ENCODE peak calls at places on chromosomes 5 and 9, in nine cellular contexts. One of them, this sample, is unnamed.

GRCh38 chr5:113178073-113178779 is 201.6 kb downstream of the DCP2 start:
- DNase-seq in GM13977: no peak
- DNase-seq in left lobe of liver: no peak
- DNase-seq in Caco-2: no peak
- DNase-seq in stimulated activated CD4-positive, alpha-beta T cell treated with anti-CD3 and anti-CD28 coated beads, Interleukin-1b, Interleukin-23, amount 100 ng/mL, for 4 hours: no peak
- DNase-seq in activated T-helper 1 cell treated with anti-CD3 and anti-CD28 coated beads, Interleukin-2, amount 50 U/mL, for 16 hours: no peak
- DNase-seq in NCI-H2081: no peak
- DNase-seq in KG1: no peak
- DNase-seq in H4: no peak
- DNase-seq in this sample: no peak

GRCh38 chr9:123109540-123110279 is 76.2 kb downstream of the GPR21 start:
- DNase-seq in left lobe of liver: peak; percentile 80
- DNase-seq in activated T-helper 1 cell treated with anti-CD3 and anti-CD28 coated beads, Interleukin-2, amount 50 U/mL, for 16 hours: no peak
- DNase-seq in H4: no peak
- DNase-seq in KG1: no peak
- DNase-seq in GM13977: no peak
- DNase-seq in NCI-H2081: no peak
- DNase-seq in Caco-2: no peak
- DNase-seq in stimulated activated CD4-positive, alpha-beta T cell treated with anti-CD3 and anti-CD28 coated beads, Interleukin-1b, Interleukin-23, amount 100 ng/mL, for 4 hours: no peak
- DNase-seq in this sample: no peak

GRCh38 chr9:132176338-132176737 is 14.5 kb downstream of the NTNG2 start:
- DNase-seq in H4: no peak
- DNase-seq in activated T-helper 1 cell treated with anti-CD3 and anti-CD28 coated beads, Interleukin-2, amount 50 U/mL, for 16 hours: no peak
- DNase-seq in stimulated activated CD4-positive, alpha-beta T cell treated with anti-CD3 and anti-CD28 coated beads, Interleukin-1b, Interleukin-23, amount 100 ng/mL, for 4 hours: no peak
- DNase-seq in KG1: no peak
- DNase-seq in left lobe of liver: no peak
- DNase-seq in Caco-2: no peak
- DNase-seq in NCI-H2081: no peak
- DNase-seq in GM13977: no peak
- DNase-seq in this sample: no peak

GRCh38 chr5:124604419-124604818 is 142.0 kb downstream of the ZNF608 start:
- DNase-seq in NCI-H2081: no peak
- DNase-seq in H4: no peak
- DNase-seq in GM13977: no peak
- DNase-seq in stimulated activated CD4-positive, alpha-beta T cell treated with anti-CD3 and anti-CD28 coated beads, Interleukin-1b, Interleukin-23, amount 100 ng/mL, for 4 hours: no peak
- DNase-seq in activated T-helper 1 cell treated with anti-CD3 and anti-CD28 coated beads, Interleukin-2, amount 50 U/mL, for 16 hours: no peak
- DNase-seq in KG1: no peak
- DNase-seq in left lobe of liver: no peak
- DNase-seq in Caco-2: no peak
- DNase-seq in this sample: no peak

GRCh38 chr9:121700831-121701419 is 49.5 kb downstream of the DAB2IP start:
- DNase-seq in KG1: no peak
- DNase-seq in Caco-2: no peak
- DNase-seq in GM13977: no peak
- DNase-seq in NCI-H2081: no peak
- DNase-seq in H4: no peak
- DNase-seq in left lobe of liver: no peak
- DNase-seq in stimulated activated CD4-positive, alpha-beta T cell treated with anti-CD3 and anti-CD28 coated beads, Interleukin-1b, Interleukin-23, amount 100 ng/mL, for 4 hours: no peak
- DNase-seq in activated T-helper 1 cell treated with anti-CD3 and anti-CD28 coated beads, Interleukin-2, amount 50 U/mL, for 16 hours: no peak
- DNase-seq in this sample: no peak

GRCh38 chr9:123637596-123637939 is 281.6 kb downstream of the CRB2 start:
- DNase-seq in Caco-2: no peak
- DNase-seq in GM13977: no peak
- DNase-seq in NCI-H2081: no peak
- DNase-seq in KG1: no peak
- DNase-seq in left lobe of liver: no peak
- DNase-seq in H4: no peak
- DNase-seq in stimulated activated CD4-positive, alpha-beta T cell treated with anti-CD3 and anti-CD28 coated beads, Interleukin-1b, Interleukin-23, amount 100 ng/mL, for 4 hours: no peak
- DNase-seq in activated T-helper 1 cell treated with anti-CD3 and anti-CD28 coated beads, Interleukin-2, amount 50 U/mL, for 16 hours: no peak
- DNase-seq in this sample: no peak

GRCh38 chr9:90805006-90805993 is 3.7 kb downstream of the SYK start:
- DNase-seq in stimulated activated CD4-positive, alpha-beta T cell treated with anti-CD3 and anti-CD28 coated beads, Interleukin-1b, Interleukin-23, amount 100 ng/mL, for 4 hours: no peak
- DNase-seq in H4: no peak
- DNase-seq in left lobe of liver: no peak
- DNase-seq in KG1: no peak
- DNase-seq in GM13977: no peak
- DNase-seq in Caco-2: no peak
- DNase-seq in activated T-helper 1 cell treated with anti-CD3 and anti-CD28 coated beads, Interleukin-2, amount 50 U/mL, for 16 hours: no peak
- DNase-seq in NCI-H2081: peak; percentile 60
- DNase-seq in this sample: no peak

GRCh38 chr5:302951-303350 is 18.6 kb upstream of the AHRR start:
- DNase-seq in left lobe of liver: no peak
- DNase-seq in NCI-H2081: no peak
- DNase-seq in stimulated activated CD4-positive, alpha-beta T cell treated with anti-CD3 and anti-CD28 coated beads, Interleukin-1b, Interleukin-23, amount 100 ng/mL, for 4 hours: no peak
- DNase-seq in activated T-helper 1 cell treated with anti-CD3 and anti-CD28 coated beads, Interleukin-2, amount 50 U/mL, for 16 hours: no peak
- DNase-seq in H4: no peak
- DNase-seq in Caco-2: no peak
- DNase-seq in KG1: no peak
- DNase-seq in GM13977: no peak
- DNase-seq in this sample: no peak

GRCh38 chr5:60366489-60366888 is 333.5 kb downstream of the DEPDC1B start:
- DNase-seq in H4: no peak
- DNase-seq in activated T-helper 1 cell treated with anti-CD3 and anti-CD28 coated beads, Interleukin-2, amount 50 U/mL, for 16 hours: no peak
- DNase-seq in KG1: no peak
- DNase-seq in left lobe of liver: no peak
- DNase-seq in NCI-H2081: no peak
- DNase-seq in stimulated activated CD4-positive, alpha-beta T cell treated with anti-CD3 and anti-CD28 coated beads, Interleukin-1b, Interleukin-23, amount 100 ng/mL, for 4 hours: no peak
- DNase-seq in Caco-2: no peak
- DNase-seq in GM13977: no peak
- DNase-seq in this sample: no peak

GRCh38 chr9:95989304-95989703 is 113.8 kb downstream of the ERCC6L2 start:
- DNase-seq in NCI-H2081: no peak
- DNase-seq in activated T-helper 1 cell treated with anti-CD3 and anti-CD28 coated beads, Interleukin-2, amount 50 U/mL, for 16 hours: no peak
- DNase-seq in KG1: no peak
- DNase-seq in GM13977: no peak
- DNase-seq in left lobe of liver: no peak
- DNase-seq in stimulated activated CD4-positive, alpha-beta T cell treated with anti-CD3 and anti-CD28 coated beads, Interleukin-1b, Interleukin-23, amount 100 ng/mL, for 4 hours: no peak
- DNase-seq in Caco-2: no peak
- DNase-seq in H4: no peak
- DNase-seq in this sample: no peak

GRCh38 chr5:148384389-148384756 is 615 bp downstream of the FBXO38 start:
- DNase-seq in left lobe of liver: no peak
- DNase-seq in Caco-2: no peak
- DNase-seq in activated T-helper 1 cell treated with anti-CD3 and anti-CD28 coated beads, Interleukin-2, amount 50 U/mL, for 16 hours: no peak
- DNase-seq in H4: no peak
- DNase-seq in GM13977: no peak
- DNase-seq in KG1: no peak
- DNase-seq in stimulated activated CD4-positive, alpha-beta T cell treated with anti-CD3 and anti-CD28 coated beads, Interleukin-1b, Interleukin-23, amount 100 ng/mL, for 4 hours: no peak
- DNase-seq in NCI-H2081: peak; percentile 9
- DNase-seq in this sample: no peak

GRCh38 chr9:84229186-84229585 is 111.4 kb downstream of the SLC28A3 start:
- DNase-seq in H4: no peak
- DNase-seq in activated T-helper 1 cell treated with anti-CD3 and anti-CD28 coated beads, Interleukin-2, amount 50 U/mL, for 16 hours: no peak
- DNase-seq in NCI-H2081: no peak
- DNase-seq in stimulated activated CD4-positive, alpha-beta T cell treated with anti-CD3 and anti-CD28 coated beads, Interleukin-1b, Interleukin-23, amount 100 ng/mL, for 4 hours: no peak
- DNase-seq in Caco-2: no peak
- DNase-seq in GM13977: no peak
- DNase-seq in KG1: no peak
- DNase-seq in left lobe of liver: no peak
- DNase-seq in this sample: no peak

GRCh38 chr5:148910686-148911361 is 84.4 kb downstream of the ADRB2 start:
- DNase-seq in left lobe of liver: no peak
- DNase-seq in stimulated activated CD4-positive, alpha-beta T cell treated with anti-CD3 and anti-CD28 coated beads, Interleukin-1b, Interleukin-23, amount 100 ng/mL, for 4 hours: no peak
- DNase-seq in activated T-helper 1 cell treated with anti-CD3 and anti-CD28 coated beads, Interleukin-2, amount 50 U/mL, for 16 hours: no peak
- DNase-seq in KG1: no peak
- DNase-seq in H4: peak; percentile 79
- DNase-seq in Caco-2: no peak
- DNase-seq in GM13977: no peak
- DNase-seq in NCI-H2081: no peak
- DNase-seq in this sample: no peak

GRCh38 chr5:132655821-132656773 is 1.9 kb upstream of the IL13 start:
- DNase-seq in GM13977: no peak
- DNase-seq in left lobe of liver: no peak
- DNase-seq in H4: no peak
- DNase-seq in activated T-helper 1 cell treated with anti-CD3 and anti-CD28 coated beads, Interleukin-2, amount 50 U/mL, for 16 hours: no peak
- DNase-seq in KG1: no peak
- DNase-seq in Caco-2: no peak
- DNase-seq in stimulated activated CD4-positive, alpha-beta T cell treated with anti-CD3 and anti-CD28 coated beads, Interleukin-1b, Interleukin-23, amount 100 ng/mL, for 4 hours: peak; percentile 31
- DNase-seq in NCI-H2081: no peak
- DNase-seq in this sample: no peak

GRCh38 chr9:90872835-90873294 is 71.2 kb downstream of the SYK start:
- DNase-seq in KG1: no peak
- DNase-seq in activated T-helper 1 cell treated with anti-CD3 and anti-CD28 coated beads, Interleukin-2, amount 50 U/mL, for 16 hours: no peak
- DNase-seq in GM13977: no peak
- DNase-seq in NCI-H2081: no peak
- DNase-seq in left lobe of liver: no peak
- DNase-seq in stimulated activated CD4-positive, alpha-beta T cell treated with anti-CD3 and anti-CD28 coated beads, Interleukin-1b, Interleukin-23, amount 100 ng/mL, for 4 hours: no peak
- DNase-seq in H4: no peak
- DNase-seq in Caco-2: no peak
- DNase-seq in this sample: no peak

GRCh38 chr5:79318935-79319614 is 83.1 kb downstream of the JMY start:
- DNase-seq in H4: peak; percentile 80
- DNase-seq in KG1: no peak
- DNase-seq in NCI-H2081: no peak
- DNase-seq in activated T-helper 1 cell treated with anti-CD3 and anti-CD28 coated beads, Interleukin-2, amount 50 U/mL, for 16 hours: no peak
- DNase-seq in left lobe of liver: no peak
- DNase-seq in Caco-2: peak; percentile 4
- DNase-seq in stimulated activated CD4-positive, alpha-beta T cell treated with anti-CD3 and anti-CD28 coated beads, Interleukin-1b, Interleukin-23, amount 100 ng/mL, for 4 hours: no peak
- DNase-seq in GM13977: no peak
- DNase-seq in this sample: no peak

GRCh38 chr5:132270345-132270685 is 12.8 kb downstream of the PDLIM4 start:
- DNase-seq in stimulated activated CD4-positive, alpha-beta T cell treated with anti-CD3 and anti-CD28 coated beads, Interleukin-1b, Interleukin-23, amount 100 ng/mL, for 4 hours: no peak
- DNase-seq in left lobe of liver: no peak
- DNase-seq in Caco-2: no peak
- DNase-seq in NCI-H2081: no peak
- DNase-seq in KG1: no peak
- DNase-seq in H4: no peak
- DNase-seq in GM13977: no peak
- DNase-seq in activated T-helper 1 cell treated with anti-CD3 and anti-CD28 coated beads, Interleukin-2, amount 50 U/mL, for 16 hours: no peak
- DNase-seq in this sample: no peak

GRCh38 chr5:176817369-176817841 is 7.0 kb downstream of the UNC5A start:
- DNase-seq in H4: no peak
- DNase-seq in left lobe of liver: no peak
- DNase-seq in KG1: no peak
- DNase-seq in Caco-2: no peak
- DNase-seq in NCI-H2081: peak; percentile 82
- DNase-seq in GM13977: no peak
- DNase-seq in activated T-helper 1 cell treated with anti-CD3 and anti-CD28 coated beads, Interleukin-2, amount 50 U/mL, for 16 hours: no peak
- DNase-seq in stimulated activated CD4-positive, alpha-beta T cell treated with anti-CD3 and anti-CD28 coated beads, Interleukin-1b, Interleukin-23, amount 100 ng/mL, for 4 hours: no peak
- DNase-seq in this sample: no peak

GRCh38 chr5:77281969-77282336 is 71.5 kb downstream of the PDE8B start:
- DNase-seq in stimulated activated CD4-positive, alpha-beta T cell treated with anti-CD3 and anti-CD28 coated beads, Interleukin-1b, Interleukin-23, amount 100 ng/mL, for 4 hours: no peak
- DNase-seq in GM13977: no peak
- DNase-seq in Caco-2: no peak
- DNase-seq in KG1: no peak
- DNase-seq in left lobe of liver: no peak
- DNase-seq in H4: no peak
- DNase-seq in activated T-helper 1 cell treated with anti-CD3 and anti-CD28 coated beads, Interleukin-2, amount 50 U/mL, for 16 hours: no peak
- DNase-seq in NCI-H2081: no peak
- DNase-seq in this sample: no peak

GRCh38 chr5:61840354-61840753 is 465.7 kb upstream of the KIF2A start:
- DNase-seq in left lobe of liver: no peak
- DNase-seq in NCI-H2081: no peak
- DNase-seq in KG1: no peak
- DNase-seq in GM13977: no peak
- DNase-seq in stimulated activated CD4-positive, alpha-beta T cell treated with anti-CD3 and anti-CD28 coated beads, Interleukin-1b, Interleukin-23, amount 100 ng/mL, for 4 hours: no peak
- DNase-seq in Caco-2: no peak
- DNase-seq in H4: no peak
- DNase-seq in activated T-helper 1 cell treated with anti-CD3 and anti-CD28 coated beads, Interleukin-2, amount 50 U/mL, for 16 hours: no peak
- DNase-seq in this sample: no peak

GRCh38 chr9:93918071-93918470 is 37.1 kb downstream of the BARX1 start:
- DNase-seq in H4: no peak
- DNase-seq in activated T-helper 1 cell treated with anti-CD3 and anti-CD28 coated beads, Interleukin-2, amount 50 U/mL, for 16 hours: no peak
- DNase-seq in KG1: no peak
- DNase-seq in stimulated activated CD4-positive, alpha-beta T cell treated with anti-CD3 and anti-CD28 coated beads, Interleukin-1b, Interleukin-23, amount 100 ng/mL, for 4 hours: no peak
- DNase-seq in GM13977: no peak
- DNase-seq in NCI-H2081: no peak
- DNase-seq in left lobe of liver: no peak
- DNase-seq in Caco-2: no peak
- DNase-seq in this sample: no peak

GRCh38 chr5:147245381-147246055 is 10.7 kb downstream of the STK32A start:
- DNase-seq in stimulated activated CD4-positive, alpha-beta T cell treated with anti-CD3 and anti-CD28 coated beads, Interleukin-1b, Interleukin-23, amount 100 ng/mL, for 4 hours: no peak
- DNase-seq in KG1: no peak
- DNase-seq in Caco-2: no peak
- DNase-seq in NCI-H2081: no peak
- DNase-seq in H4: peak; percentile 9
- DNase-seq in left lobe of liver: no peak
- DNase-seq in GM13977: no peak
- DNase-seq in activated T-helper 1 cell treated with anti-CD3 and anti-CD28 coated beads, Interleukin-2, amount 50 U/mL, for 16 hours: no peak
- DNase-seq in this sample: no peak

GRCh38 chr9:16335788-16336580 is 534.5 kb downstream of the BNC2 start:
- DNase-seq in left lobe of liver: no peak
- DNase-seq in activated T-helper 1 cell treated with anti-CD3 and anti-CD28 coated beads, Interleukin-2, amount 50 U/mL, for 16 hours: no peak
- DNase-seq in KG1: no peak
- DNase-seq in stimulated activated CD4-positive, alpha-beta T cell treated with anti-CD3 and anti-CD28 coated beads, Interleukin-1b, Interleukin-23, amount 100 ng/mL, for 4 hours: no peak
- DNase-seq in NCI-H2081: peak; percentile 8
- DNase-seq in Caco-2: no peak
- DNase-seq in H4: peak; percentile 84
- DNase-seq in GM13977: no peak
- DNase-seq in this sample: no peak

GRCh38 chr9:129796029-129796910 is 6.7 kb upstream of the TOR1B start:
- DNase-seq in Caco-2: no peak
- DNase-seq in left lobe of liver: no peak
- DNase-seq in activated T-helper 1 cell treated with anti-CD3 and anti-CD28 coated beads, Interleukin-2, amount 50 U/mL, for 16 hours: no peak
- DNase-seq in KG1: no peak
- DNase-seq in NCI-H2081: no peak
- DNase-seq in H4: no peak
- DNase-seq in stimulated activated CD4-positive, alpha-beta T cell treated with anti-CD3 and anti-CD28 coated beads, Interleukin-1b, Interleukin-23, amount 100 ng/mL, for 4 hours: no peak
- DNase-seq in GM13977: no peak
- DNase-seq in this sample: no peak